ENCODE peak calls at places on chromosomes 12 and 14, in seven cellular contexts. N is fibroblast of pulmonary artery, P is GM10248, G is thoracic aorta, Q is lower leg skin, Z is choroid plexus epithelial cell, L is IMR-90. S is an unnamed sample.

GRCh38 chr14:79304279-79304678 is 907.0 kb downstream of the DIO2 start:
- DNase-seq in G (no peak), N (no peak), Z (no peak), P (no peak), Q (no peak), L (no peak), S (no peak)

GRCh38 chr12:105369014-105369413 is 38.5 kb downstream of the C12orf75 start:
- DNase-seq in P (no peak), Q (no peak), G (no peak), L (peak), Z (peak), N (peak), S (no peak)

GRCh38 chr12:63170321-63170720 is 19.3 kb upstream of the AVPR1A start:
- DNase-seq in L (no peak), N (no peak), G (no peak), Z (no peak), Q (no peak), P (no peak), S (no peak)

GRCh38 chr14:50635136-50635535 is 33.0 kb downstream of the SAV1 start:
- DNase-seq in G (no peak), L (peak), Z (peak), P (no peak), N (no peak), Q (no peak), S (no peak)

GRCh38 chr12:121845699-121846098 is 13.0 kb downstream of the HPD start:
- DNase-seq in P (no peak), Z (no peak), G (no peak), N (no peak), Q (no peak), L (no peak), S (no peak)

GRCh38 chr14:58752782-58753181 is 115.0 kb downstream of the DACT1 start:
- DNase-seq in G (no peak), N (peak), P (no peak), Q (peak), Z (no peak), L (no peak), S (peak)

GRCh38 chr12:111193511-111193910 is 175.4 kb downstream of the PHETA1 start:
- DNase-seq in N (no peak), P (no peak), Q (no peak), L (no peak), Z (no peak), G (no peak), S (no peak)

GRCh38 chr14:58501214-58501816 is 73.8 kb downstream of the KIAA0586 start:
- DNase-seq in P (peak), L (peak), N (peak), Z (peak), G (no peak), Q (no peak), S (no peak)

GRCh38 chr12:6963741-6964446 is 6.6 kb downstream of the PHB2 start:
- DNase-seq in P (no peak), N (no peak), G (no peak), Z (no peak), Q (no peak), L (no peak), S (no peak)

GRCh38 chr14:51942971-51943370 is 46.4 kb upstream of the RTRAF start:
- DNase-seq in G (no peak), Z (no peak), Q (no peak), N (no peak), P (no peak), L (no peak), S (no peak)

GRCh38 chr14:20247651-20248246 is 8.7 kb downstream of the OR11H4 start:
- DNase-seq in N (no peak), L (no peak), Q (no peak), P (peak), Z (no peak), G (no peak), S (no peak)

GRCh38 chr12:27207626-27208413 is 36.3 kb upstream of the STK38L start:
- DNase-seq in P (peak), L (peak), Q (no peak), G (no peak), Z (no peak), N (no peak), S (no peak)

GRCh38 chr12:27213830-27214787 is 30.0 kb upstream of the STK38L start:
- DNase-seq in N (no peak), L (no peak), P (no peak), Z (no peak), G (no peak), Q (no peak), S (no peak)

GRCh38 chr12:111546758-111547383 is 52.2 kb downstream of the ATXN2 start:
- DNase-seq in Q (no peak), P (peak), G (no peak), L (peak), Z (peak), N (no peak), S (no peak)

GRCh38 chr14:22852940-22853767 is 16.8 kb downstream of the MMP14 start:
- DNase-seq in N (peak), Z (peak), L (peak), Q (peak), P (peak), G (peak), S (peak)

GRCh38 chr14:91029451-91030217 is 30.8 kb downstream of the RPS6KA5 start:
- DNase-seq in G (no peak), L (no peak), P (no peak), Z (no peak), Q (no peak), N (no peak), S (no peak)

GRCh38 chr12:26187014-26187413 is 8.4 kb upstream of the SSPN start:
- DNase-seq in P (no peak), N (no peak), L (no peak), Z (no peak), Q (no peak), G (no peak), S (no peak)

GRCh38 chr14:74302160-74302628 is 540 bp downstream of the ABCD4 start:
- DNase-seq in P (peak), N (peak), Z (peak), Q (no peak), L (peak), G (no peak), S (no peak)

GRCh38 chr14:68711551-68712437 is 81.1 kb downstream of the ZFP36L1 start:
- DNase-seq in Z (no peak), L (no peak), N (no peak), Q (no peak), G (no peak), P (no peak), S (no peak)

GRCh38 chr12:75970310-75970709 is 61.3 kb downstream of the PHLDA1 start:
- DNase-seq in N (no peak), G (no peak), Z (no peak), Q (no peak), P (no peak), L (no peak), S (no peak)

GRCh38 chr14:93319958-93320357 is 12.9 kb downstream of the BTBD7 start:
- DNase-seq in N (no peak), G (no peak), Z (no peak), Q (no peak), P (no peak), L (no peak), S (no peak)

GRCh38 chr12:101563197-101563596 is 31.6 kb upstream of the MYBPC1 start:
- DNase-seq in Z (no peak), G (no peak), L (no peak), Q (no peak), N (no peak), P (no peak), S (no peak)

GRCh38 chr12:98896938-98897337 is 251.8 kb downstream of the APAF1 start:
- DNase-seq in L (peak), Z (peak), P (no peak), Q (no peak), N (peak), G (no peak), S (no peak)

GRCh38 chr12:91913651-91914050 is 232.0 kb downstream of the BTG1 start:
- DNase-seq in Z (no peak), N (no peak), P (no peak), Q (no peak), G (no peak), L (no peak), S (no peak)
- TF ChIP-seq CTCF in Z (no peak), N (no peak), P (no peak), Q (no peak), G (no peak), L (no peak), S (no peak)

GRCh38 chr12:400828-401227 is 616 bp upstream of the CCDC77 start:
- DNase-seq in Z (no peak), L (no peak), G (no peak), P (no peak), Q (no peak), N (no peak), S (no peak)

GRCh38 chr12:401235-402126 is at the start of gene CCDC77:
- DNase-seq in N (peak), P (peak), L (peak), G (peak), Z (peak), Q (peak), S (peak)

GRCh38 chr12:402127-402456 is 648 bp downstream of the CCDC77 start:
- DNase-seq in G (no peak), P (no peak), N (peak), L (peak), Q (no peak), Z (peak), S (no peak)
- TF ChIP-seq CTCF in G (no peak), P (no peak), N (peak), L (peak), Q (no peak), Z (peak), S (no peak)

GRCh38 chr12:4975574-4975973 is 65.9 kb downstream of the KCNA1 start:
- DNase-seq in Z (no peak), P (peak), G (no peak), Q (no peak), N (no peak), L (no peak), S (no peak)
- TF ChIP-seq CTCF in Z (no peak), P (no peak), G (no peak), Q (no peak), N (no peak), L (no peak), S (no peak)

GRCh38 chr14:71309756-71310155 is 402.5 kb downstream of the PCNX1 start:
- DNase-seq in P (no peak), Z (peak), N (no peak), G (no peak), Q (no peak), L (no peak), S (no peak)
- TF ChIP-seq CTCF in P (no peak), Z (peak), N (peak), G (no peak), Q (no peak), L (no peak), S (no peak)

DNA sequence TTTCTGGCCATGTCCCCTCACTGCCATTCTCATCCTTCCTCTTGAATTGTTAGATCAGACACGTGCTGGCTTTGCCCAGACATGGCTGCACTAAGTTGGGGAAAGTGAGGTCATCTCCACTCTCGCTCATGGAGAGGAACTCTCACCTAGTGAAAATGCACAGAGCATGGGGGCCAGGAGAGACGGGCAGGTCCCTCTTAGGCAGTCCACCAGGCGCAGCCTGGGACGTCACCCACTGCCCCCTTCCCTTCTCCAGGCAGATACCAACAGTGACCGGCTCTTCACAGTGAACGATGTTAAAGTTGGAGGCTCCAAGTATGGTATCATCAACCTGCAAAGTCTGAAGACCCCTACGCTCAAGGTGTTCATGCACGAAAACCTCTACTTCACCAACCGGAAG is 19.4 kb downstream of the DCAF4 start:
- DNase-seq in N (no peak), G (no peak), L (no peak), Q (no peak), P (no peak), Z (no peak), S (no peak)
- TF ChIP-seq CTCF in N (no peak), G (no peak), L (no peak), Q (no peak), P (no peak), Z (no peak), S (no peak)